ENCODE peak calls at places on chromosomes 7 and 10, in ten cellular contexts. Q is OCI-LY7; L is colonic mucosa; P is fibroblast of lung; I is Peyer's patch; E is AG04450; N is coronary artery; G is uterus; S is CD8-positive, alpha-beta T cell; A is adrenal gland. Z is an unnamed sample.

GRCh38 chr10:5434017-5434753 is 21.8 kb downstream of the NET1 start:
- DNase-seq in Q (peak), L (no peak), P (peak), I (no peak), E (no peak), N (no peak), G (no peak), S (no peak), A (no peak), Z (no peak)

GRCh38 chr7:129438839-129439640 is 4.8 kb downstream of the STRIP2 start:
- DNase-seq in Q (no peak), L (no peak), P (peak), I (no peak), E (no peak), N (no peak), G (no peak), S (no peak), A (no peak), Z (no peak)

GRCh38 chr7:73618538-73618937 is 5.8 kb downstream of the MLXIPL start:
- DNase-seq in Q (no peak), L (no peak), P (no peak), I (no peak), E (no peak), N (no peak), G (no peak), S (no peak), A (no peak), Z (no peak)

GRCh38 chr10:132094581-132095234 is 29.0 kb downstream of the JAKMIP3 start:
- DNase-seq in Q (no peak), L (no peak), P (no peak), I (no peak), E (no peak), N (peak), G (no peak), S (no peak), A (no peak), Z (no peak)

GRCh38 chr7:107016312-107016711 is 28.2 kb upstream of the PRKAR2B start:
- DNase-seq in Q (no peak), L (no peak), P (no peak), I (no peak), E (no peak), N (no peak), G (no peak), S (no peak), A (no peak), Z (no peak)

GRCh38 chr10:11570751-11571150 is 40.7 kb downstream of the USP6NL start:
- DNase-seq in Q (no peak), L (no peak), P (no peak), I (no peak), E (no peak), N (no peak), G (no peak), S (no peak), A (no peak), Z (no peak)

GRCh38 chr7:158976468-158976848 is 120.1 kb downstream of the DYNC2I1 start:
- DNase-seq in Q (no peak), L (no peak), P (no peak), I (no peak), E (no peak), N (no peak), G (no peak), S (no peak), A (no peak), Z (no peak)

GRCh38 chr10:26112532-26112931 is 104.0 kb upstream of the GAD2 start:
- DNase-seq in Q (no peak), L (no peak), P (peak), I (no peak), E (no peak), N (no peak), G (no peak), S (no peak), A (no peak), Z (no peak)

GRCh38 chr10:5547934-5548660 is 23.3 kb downstream of the CALML3 start:
- DNase-seq in Q (no peak), L (peak), P (peak), I (no peak), E (no peak), N (no peak), G (no peak), S (no peak), A (no peak), Z (peak)

GRCh38 chr7:64793106-64793755 is 997 bp upstream of the ZNF138 start:
- DNase-seq in Q (no peak), L (no peak), P (peak), I (no peak), E (no peak), N (no peak), G (no peak), S (no peak), A (no peak), Z (no peak)

GRCh38 chr7:107068156-107068555 is 23.7 kb downstream of the PRKAR2B start:
- DNase-seq in Q (peak), L (no peak), P (peak), I (no peak), E (no peak), N (no peak), G (no peak), S (no peak), A (no peak), Z (no peak)

GRCh38 chr7:24052572-24053223 is 231.3 kb upstream of the NPY start:
- DNase-seq in Q (no peak), L (no peak), P (peak), I (no peak), E (peak), N (no peak), G (no peak), S (no peak), A (no peak), Z (no peak)

GRCh38 chr10:23412223-23412622 is 26.7 kb upstream of the OTUD1 start:
- DNase-seq in Q (no peak), L (no peak), P (peak), I (no peak), E (no peak), N (no peak), G (no peak), S (no peak), A (no peak), Z (no peak)

GRCh38 chr7:67753891-67754290 is 757.3 kb downstream of the TYW1 start:
- DNase-seq in Q (no peak), L (no peak), P (peak), I (no peak), E (no peak), N (no peak), G (peak), S (no peak), A (no peak), Z (no peak)

GRCh38 chr10:31896972-31897384 is 31.7 kb downstream of the ARHGAP12 start:
- DNase-seq in Q (no peak), L (no peak), P (peak), I (no peak), E (no peak), N (no peak), G (no peak), S (no peak), A (no peak), Z (no peak)

GRCh38 chr7:83751217-83751616 is 102.3 kb upstream of the SEMA3E start:
- DNase-seq in Q (no peak), L (no peak), P (peak), I (no peak), E (no peak), N (no peak), G (no peak), S (no peak), A (no peak), Z (no peak)

GRCh38 chr10:76297787-76298281 is 866.4 kb downstream of the LRMDA start:
- DNase-seq in Q (no peak), L (no peak), P (no peak), I (no peak), E (no peak), N (no peak), G (no peak), S (no peak), A (no peak), Z (no peak)

GRCh38 chr10:37381271-37381670 is 255.9 kb downstream of the ANKRD30A start:
- DNase-seq in Q (no peak), L (no peak), P (no peak), I (no peak), E (no peak), N (no peak), G (no peak), S (no peak), A (no peak), Z (no peak)

GRCh38 chr7:99949645-99950228 is 20.3 kb upstream of the GJC3 start:
- DNase-seq in Q (peak), L (no peak), P (peak), I (no peak), E (no peak), N (no peak), G (no peak), S (no peak), A (no peak), Z (no peak)

DNA sequence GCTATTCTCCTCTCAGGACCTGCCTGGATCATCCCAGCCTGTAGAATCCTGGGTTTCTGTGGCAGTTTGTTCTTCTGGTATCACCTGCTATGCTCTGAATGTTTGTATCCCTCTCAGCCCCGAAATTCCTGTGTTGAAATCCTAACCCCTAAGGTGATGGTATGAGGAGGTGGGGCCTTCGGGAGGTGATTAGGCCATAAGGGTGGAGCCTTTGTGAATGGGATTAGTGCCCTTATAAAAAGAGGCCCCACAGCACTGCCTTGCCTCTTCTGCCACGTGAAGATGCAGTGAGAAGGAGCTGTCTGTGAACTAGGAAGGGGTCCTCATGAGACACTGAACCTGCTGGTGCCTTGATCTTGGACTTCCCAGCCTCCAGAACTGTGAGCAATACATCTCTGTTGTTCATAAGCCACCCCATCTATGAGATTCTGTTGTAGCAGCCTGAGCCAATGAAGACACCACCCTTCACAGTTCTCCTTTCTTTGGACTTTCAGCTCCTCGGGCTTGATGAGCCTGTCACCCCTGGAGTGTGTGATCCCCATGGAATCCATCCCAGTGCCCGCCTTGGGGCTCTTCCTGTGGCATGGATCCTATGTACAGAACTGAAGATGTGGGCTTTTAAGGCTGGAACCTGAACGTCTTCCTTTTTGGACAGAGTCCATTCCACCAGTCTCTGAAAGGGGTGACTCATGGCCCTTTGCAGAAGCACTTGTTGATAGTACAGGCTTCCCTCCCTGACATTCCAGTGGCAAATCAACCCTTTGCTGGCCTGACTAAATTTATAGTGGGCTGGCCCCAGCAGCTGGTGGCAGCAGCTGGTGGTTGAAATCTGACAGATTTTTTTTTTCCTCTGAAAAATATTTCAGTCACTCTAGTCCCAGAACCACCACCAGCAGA is 138.0 kb downstream of the TACC2 start:
- DNase-seq in Q (no peak), L (no peak), P (peak), I (peak), E (peak), N (no peak), G (peak), S (no peak), A (peak), Z (no peak)
- H3K27ac ChIP-seq in Q (no peak), L (peak), P (peak), I (no peak), E (peak), N (peak), G (peak), S (no peak), A (peak), Z (peak)

GRCh38 chr10:61789031-61789430 is 112.5 kb upstream of the ARID5B start:
- DNase-seq in Q (no peak), L (no peak), P (no peak), I (no peak), E (no peak), N (no peak), G (no peak), S (no peak), A (no peak), Z (no peak)

GRCh38 chr10:61784354-61785131 is 117.0 kb upstream of the ARID5B start:
- DNase-seq in Q (no peak), L (no peak), P (peak), I (no peak), E (no peak), N (no peak), G (no peak), S (no peak), A (no peak), Z (no peak)

GRCh38 chr10:61786728-61787127 is 114.8 kb upstream of the ARID5B start:
- DNase-seq in Q (no peak), L (no peak), P (peak), I (no peak), E (no peak), N (no peak), G (no peak), S (no peak), A (no peak), Z (no peak)

GRCh38 chr10:61785410-61786105 is 115.9 kb upstream of the ARID5B start:
- DNase-seq in Q (no peak), L (no peak), P (no peak), I (no peak), E (no peak), N (no peak), G (no peak), S (no peak), A (no peak), Z (no peak)

DNA sequence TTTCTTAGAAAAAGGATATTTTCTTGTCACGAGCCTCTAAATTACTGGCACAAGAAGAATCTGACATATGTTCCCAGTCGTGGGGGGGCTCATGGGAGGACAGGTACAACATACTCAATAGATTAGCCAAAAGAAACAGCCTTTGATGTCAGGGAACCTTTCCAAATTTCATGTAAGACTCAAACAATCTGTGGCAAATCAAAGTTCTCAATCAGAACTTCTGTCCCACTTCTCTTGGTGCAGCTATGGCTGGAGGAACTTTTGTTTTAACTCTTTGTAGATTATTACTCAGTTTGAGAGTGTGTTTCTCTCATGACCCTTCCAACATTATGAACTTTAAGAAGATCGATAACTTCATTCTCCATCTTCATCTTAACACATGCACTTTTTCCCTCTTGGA is 114.3 kb upstream of the ARID5B start:
- DNase-seq in Q (no peak), L (no peak), P (no peak), I (no peak), E (no peak), N (no peak), G (no peak), S (no peak), A (no peak), Z (no peak)
- H3K27ac ChIP-seq in Q (no peak), L (no peak), P (peak), I (no peak), E (no peak), N (peak), G (peak), S (no peak), A (peak), Z (no peak)

GRCh38 chr10:101330236-101331225 is 23.4 kb upstream of the BTRC start:
- DNase-seq in Q (no peak), L (no peak), P (peak), I (no peak), E (peak), N (no peak), G (no peak), S (no peak), A (no peak), Z (no peak)
- H3K27ac ChIP-seq in Q (no peak), L (no peak), P (no peak), I (no peak), E (no peak), N (no peak), G (no peak), S (no peak), A (no peak), Z (no peak)

DNA sequence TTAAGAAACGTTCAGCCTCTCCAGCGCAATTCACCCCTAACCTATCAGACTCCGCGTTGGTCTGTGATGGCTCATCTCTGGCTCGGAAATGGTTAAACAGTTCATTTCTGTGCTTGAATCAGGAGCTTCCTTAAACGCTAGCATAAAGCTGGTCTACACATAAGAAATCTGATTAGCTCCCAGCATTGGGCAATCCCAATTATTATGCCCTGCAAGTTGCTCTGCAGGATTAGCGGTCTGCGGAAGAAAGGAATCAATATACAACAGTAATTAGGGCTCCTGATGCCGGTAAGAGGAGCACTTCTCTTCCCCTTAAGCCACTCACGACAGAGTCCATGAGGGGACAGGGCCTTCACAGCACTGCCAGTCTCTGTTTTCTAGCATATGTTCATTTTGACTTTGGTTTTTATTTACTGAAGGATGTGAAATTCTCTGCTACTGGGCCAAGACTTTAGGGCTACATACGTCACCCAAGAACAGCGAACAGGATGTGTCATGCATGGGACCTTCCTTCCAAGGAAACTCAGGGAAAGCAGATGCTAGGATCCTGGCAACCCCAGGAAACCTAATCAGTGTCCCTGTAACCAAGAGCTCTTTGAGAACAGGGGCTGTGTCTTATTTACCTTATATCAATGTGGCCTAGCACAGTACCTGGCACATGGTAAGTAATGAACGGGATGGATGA is 324.4 kb downstream of the KCNMA1 start:
- DNase-seq in Q (no peak), L (no peak), P (no peak), I (no peak), E (no peak), N (no peak), G (no peak), S (no peak), A (no peak), Z (no peak)
- H3K27ac ChIP-seq in Q (no peak), L (no peak), P (no peak), I (no peak), E (no peak), N (no peak), G (peak), S (no peak), A (no peak), Z (no peak)

GRCh38 chr10:49177391-49178355 is 10.5 kb downstream of the TMEM273 start:
- DNase-seq in Q (no peak), L (peak), P (peak), I (no peak), E (peak), N (no peak), G (peak), S (no peak), A (peak), Z (peak)

GRCh38 chr10:49175587-49176309 is 12.4 kb downstream of the TMEM273 start:
- DNase-seq in Q (no peak), L (peak), P (no peak), I (no peak), E (no peak), N (no peak), G (no peak), S (no peak), A (no peak), Z (no peak)

GRCh38 chr10:49174926-49175500 is 13.2 kb downstream of the TMEM273 start:
- DNase-seq in Q (no peak), L (no peak), P (no peak), I (no peak), E (no peak), N (no peak), G (no peak), S (no peak), A (no peak), Z (no peak)

GRCh38 chr10:49178489-49179471 is 9.4 kb downstream of the TMEM273 start:
- DNase-seq in Q (no peak), L (no peak), P (no peak), I (no peak), E (no peak), N (no peak), G (no peak), S (no peak), A (no peak), Z (no peak)

GRCh38 chr10:49176310-49177268 is 11.6 kb downstream of the TMEM273 start:
- DNase-seq in Q (no peak), L (peak), P (no peak), I (no peak), E (no peak), N (no peak), G (no peak), S (no peak), A (no peak), Z (no peak)
- H3K27ac ChIP-seq in Q (no peak), L (no peak), P (peak), I (no peak), E (peak), N (no peak), G (no peak), S (no peak), A (peak), Z (peak)

GRCh38 chr7:140551334-140552239 is 72.3 kb upstream of the MKRN1 start:
- DNase-seq in Q (no peak), L (no peak), P (no peak), I (no peak), E (no peak), N (no peak), G (peak), S (no peak), A (no peak), Z (no peak)
- H3K27ac ChIP-seq in Q (no peak), L (no peak), P (no peak), I (no peak), E (peak), N (no peak), G (peak), S (no peak), A (no peak), Z (no peak)

DNA sequence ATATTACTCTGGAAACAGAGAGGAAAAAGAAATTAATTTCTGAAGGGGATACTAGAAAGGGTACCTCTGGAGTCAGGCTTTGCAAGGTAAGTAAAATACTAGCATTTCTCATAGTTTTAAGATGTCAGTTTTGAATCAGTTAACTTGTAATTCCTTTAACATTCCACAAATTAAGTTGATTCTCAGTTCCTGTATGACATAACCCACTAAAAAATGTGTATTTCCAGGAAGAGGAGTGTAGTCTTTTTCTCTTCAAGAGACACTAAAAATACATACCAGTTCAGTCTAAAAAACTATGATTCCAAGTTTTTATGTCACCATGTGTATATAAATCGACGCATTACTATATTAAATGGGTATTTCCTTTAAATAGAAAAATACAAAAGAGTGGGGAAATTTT is 113.2 kb downstream of the CDK6 start:
- DNase-seq in Q (no peak), L (no peak), P (peak), I (no peak), E (no peak), N (no peak), G (no peak), S (no peak), A (no peak), Z (no peak)
- H3K27ac ChIP-seq in Q (no peak), L (no peak), P (peak), I (no peak), E (no peak), N (no peak), G (no peak), S (no peak), A (peak), Z (peak)

DNA sequence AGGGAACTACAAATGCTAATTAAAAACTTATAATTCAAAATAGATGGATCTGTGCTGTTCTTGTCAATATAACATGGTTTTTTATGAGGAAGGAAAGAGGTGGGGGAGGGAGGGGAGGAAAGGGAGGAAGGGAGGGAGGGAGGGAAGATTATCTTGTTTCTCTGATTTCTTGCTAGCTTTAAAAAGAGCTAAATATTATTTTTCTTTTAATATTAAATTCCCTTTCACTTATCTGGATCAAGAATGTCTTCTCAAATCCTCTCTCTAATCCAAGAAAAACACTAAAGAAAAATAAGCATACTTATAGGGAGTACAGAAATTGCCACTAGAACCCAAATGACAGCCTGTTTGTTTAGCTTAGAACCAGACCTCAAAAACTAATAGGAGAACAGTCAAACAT is 55.2 kb downstream of the LRRN3 start:
- DNase-seq in Q (no peak), L (no peak), P (no peak), I (no peak), E (no peak), N (no peak), G (no peak), S (no peak), A (no peak), Z (no peak)
- H3K27ac ChIP-seq in Q (no peak), L (no peak), P (no peak), I (no peak), E (no peak), N (no peak), G (no peak), S (no peak), A (no peak), Z (no peak)

GRCh38 chr7:143462045-143462444 is 15.6 kb upstream of the TAS2R41 start:
- DNase-seq in Q (no peak), L (no peak), P (no peak), I (no peak), E (no peak), N (no peak), G (no peak), S (no peak), A (no peak), Z (no peak)
- H3K27ac ChIP-seq in Q (no peak), L (no peak), P (no peak), I (no peak), E (no peak), N (no peak), G (no peak), S (no peak), A (no peak), Z (no peak)

Z was measured in transverse colon.